ENCODE peak calls at places on chromosomes 12 and 14, in six cellular contexts. D is naive thymus-derived CD4-positive, alpha-beta T cell; P is nucleus accumbens; C is right cardiac atrium; R is activated CD4-positive, alpha-beta T cell treated with anti-CD3 and anti-CD28 coated beads, Interleukin-2, amount 10 ng/mL, durations not matched to agents 24 days and 14 days; F is aorta. U is an unnamed sample.

GRCh38 chr12:52818376-52818775 is 4.5 kb upstream of the KRT4 start:
- DNase-seq in D (no peak), R (no peak), C (no peak), P (no peak), F (no peak), U (no peak)

GRCh38 chr12:97568336-97569180 is 106.0 kb downstream of the RMST start:
- DNase-seq in P (no peak), F (no peak), D (no peak), R (no peak), C (no peak), U (no peak)

GRCh38 chr12:6964605-6965025 is 5.8 kb downstream of the PHB2 start:
- DNase-seq in C (no peak), P (no peak), R (peak; percentile 56), F (peak; percentile 73), D (no peak), U (no peak)

GRCh38 chr14:72619071-72619710 is 274.7 kb downstream of the DPF3 start:
- DNase-seq in R (no peak), P (no peak), F (no peak), C (no peak), D (no peak), U (no peak)

GRCh38 chr12:63862187-63863107 is 17.9 kb downstream of the SRGAP1 start:
- DNase-seq in P (no peak), C (no peak), F (no peak), R (no peak), D (no peak), U (no peak)

GRCh38 chr14:66010695-66011094 is 475.5 kb upstream of the CCDC196 start:
- DNase-seq in D (no peak), P (no peak), R (no peak), C (no peak), F (no peak), U (no peak)

GRCh38 chr14:68285421-68286179 is 466.0 kb downstream of the RAD51B start:
- DNase-seq in P (no peak), D (peak; percentile 52), R (peak; percentile 84), F (no peak), C (no peak), U (no peak)

GRCh38 chr14:101506211-101506920 is 54.9 kb upstream of the DIO3 start:
- DNase-seq in P (no peak), F (peak; percentile 59), C (peak; percentile 53), D (no peak), R (no peak), U (no peak)

U was measured in GM18507.